ENCODE peak calls at places on chromosomes 11 and 22, in five cellular contexts. N is cardiac muscle cell, F is kidney epithelial cell, D is ovary, R is GM23338. I is an unnamed sample.

GRCh38 chr11:3637201-3637600 is 4.6 kb downstream of the ART5 start:
- DNase-seq in N (no peak), F (no peak), D (no peak), R (no peak), I (no peak)

GRCh38 chr11:100677796-100678195 is 9.3 kb upstream of the ARHGAP42 start:
- DNase-seq in N (no peak), F (no peak), D (no peak), R (no peak), I (no peak)

GRCh38 chr22:44131989-44132685 is 48.6 kb upstream of the PARVG start:
- DNase-seq in N (no peak), F (no peak), D (no peak), R (no peak), I (no peak)

GRCh38 chr11:8242480-8243280 is 21.0 kb downstream of the LMO1 start:
- DNase-seq in N (no peak), F (no peak), D (no peak), R (peak; percentile 62), I (no peak)

GRCh38 chr22:20885017-20885556 is 26.3 kb downstream of the SNAP29 start:
- DNase-seq in N (no peak), F (no peak), D (no peak), R (no peak), I (no peak)

GRCh38 chr22:49429066-49429465 is 398.6 kb downstream of the BRD1 start:
- DNase-seq in N (no peak), F (no peak), D (no peak), R (no peak), I (no peak)

GRCh38 chr22:50141891-50142363 is 28.6 kb upstream of the PANX2 start:
- DNase-seq in N (peak; percentile 53), F (no peak), D (no peak), R (peak; percentile 76), I (no peak)

GRCh38 chr22:30609260-30610185 is 2.5 kb downstream of the TCN2 start:
- DNase-seq in N (no peak), F (peak; percentile 81), D (peak; percentile 49), R (peak; percentile 15), I (peak; percentile 66)

GRCh38 chr22:22380098-22381030 is 128.2 kb downstream of the ZNF280B start:
- DNase-seq in N (no peak), F (no peak), D (no peak), R (peak; percentile 66), I (no peak)

GRCh38 chr11:87036756-87037449 is 831 bp upstream of the TMEM135 start:
- DNase-seq in N (no peak), F (no peak), D (no peak), R (peak; percentile 45), I (no peak)

GRCh38 chr22:48442663-48443062 is 1385.0 kb downstream of the BRD1 start:
- DNase-seq in N (no peak), F (no peak), D (no peak), R (no peak), I (no peak)

GRCh38 chr11:120547871-120548681 is 36.5 kb downstream of the GRIK4 start:
- DNase-seq in N (peak; percentile 52), F (peak; percentile 93), D (peak; percentile 96), R (peak; percentile 59), I (peak; percentile 90)

GRCh38 chr11:64222651-64223000 is 3.4 kb downstream of the TRPT1 start:
- DNase-seq in N (no peak), F (no peak), D (no peak), R (no peak), I (no peak)

GRCh38 chr11:90288207-90288821 is 65.5 kb upstream of the CHORDC1 start:
- DNase-seq in N (peak; percentile 48), F (no peak), D (no peak), R (peak; percentile 57), I (no peak)

GRCh38 chr11:90286640-90287039 is 63.8 kb upstream of the CHORDC1 start:
- DNase-seq in N (no peak), F (no peak), D (no peak), R (peak; percentile 3), I (no peak)
- TF ChIP-seq CTCF in N (no peak), F (no peak), D (no peak), R (no peak), I (no peak)

DNA sequence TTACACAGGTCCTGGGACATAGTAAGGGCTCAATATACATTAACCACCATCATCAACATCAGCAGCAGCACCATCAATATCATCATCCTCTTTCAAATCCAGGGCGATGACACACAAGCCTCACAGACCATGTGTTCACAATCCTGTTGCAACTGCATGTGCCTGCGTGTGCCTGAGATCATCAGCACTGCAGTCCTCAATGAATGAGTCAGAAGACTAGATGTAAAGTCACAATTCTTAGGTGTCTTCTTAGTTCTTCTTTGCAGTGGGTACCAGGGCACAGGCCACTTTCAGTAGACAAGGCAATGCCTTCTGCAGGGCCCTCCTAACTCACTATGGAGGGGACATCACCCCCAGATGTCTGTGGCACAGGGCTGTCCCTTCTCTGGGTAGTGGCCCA is 111.1 kb downstream of the MYO18B start:
- DNase-seq in N (no peak), F (no peak), D (no peak), R (no peak), I (no peak)
- H3K36me3 ChIP-seq in N (peaks cover 60% of the 10 kb centered on the region), F (no peaks in the 10 kb centered on the region), D (no peaks in the 10 kb centered on the region), R (no peaks in the 10 kb centered on the region), I (no peaks in the 10 kb centered on the region)

GRCh38 chr22:19241593-19241906 is 50.0 kb downstream of the CLTCL1 start:
- DNase-seq in N (no peak), F (no peak), D (no peak), R (no peak), I (no peak)
- H3K4me3 ChIP-seq in N (no peak overlapping the region), F (no peak overlapping the region), D (no peak overlapping the region), R (no peak overlapping the region), I (no peak overlapping the region)

GRCh38 chr22:24367841-24368240 is 59.6 kb upstream of the ADORA2A start:
- DNase-seq in N (no peak), F (no peak), D (no peak), R (no peak), I (no peak)

GRCh38 chr22:24361976-24362646 is 65.3 kb upstream of the ADORA2A start:
- DNase-seq in N (no peak), F (no peak), D (no peak), R (no peak), I (no peak)

GRCh38 chr22:24359452-24360120 is 67.8 kb upstream of the ADORA2A start:
- DNase-seq in N (no peak), F (no peak), D (no peak), R (no peak), I (no peak)

GRCh38 chr22:24358105-24358836 is 69.1 kb upstream of the ADORA2A start:
- DNase-seq in N (no peak), F (no peak), D (no peak), R (no peak), I (no peak)

DNA sequence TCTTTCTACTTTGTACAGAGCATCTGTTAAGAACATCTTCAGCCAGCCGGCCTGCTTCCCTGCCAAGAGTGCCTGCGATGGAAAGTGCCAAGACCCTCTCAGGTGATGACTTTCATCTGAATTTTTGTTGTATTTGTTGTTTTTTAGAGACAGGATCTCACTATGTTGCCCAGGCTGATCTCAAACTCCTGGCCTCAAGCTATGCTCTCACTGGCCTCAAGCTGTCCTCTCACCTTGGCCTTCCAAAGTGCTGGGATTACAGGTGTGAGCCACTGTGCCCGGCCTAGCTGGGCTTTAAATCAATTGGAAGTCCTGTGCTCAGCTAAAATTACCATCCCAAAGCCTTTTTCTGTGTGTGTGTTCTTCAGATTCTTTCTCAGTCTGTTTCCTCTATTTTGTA is 64.2 kb upstream of the ADORA2A start:
- DNase-seq in N (no peak), F (no peak), D (no peak), R (no peak), I (no peak)
- TF ChIP-seq CTCF in N (no peak), F (no peak), D (no peak), R (no peak), I (no peak)

DNA sequence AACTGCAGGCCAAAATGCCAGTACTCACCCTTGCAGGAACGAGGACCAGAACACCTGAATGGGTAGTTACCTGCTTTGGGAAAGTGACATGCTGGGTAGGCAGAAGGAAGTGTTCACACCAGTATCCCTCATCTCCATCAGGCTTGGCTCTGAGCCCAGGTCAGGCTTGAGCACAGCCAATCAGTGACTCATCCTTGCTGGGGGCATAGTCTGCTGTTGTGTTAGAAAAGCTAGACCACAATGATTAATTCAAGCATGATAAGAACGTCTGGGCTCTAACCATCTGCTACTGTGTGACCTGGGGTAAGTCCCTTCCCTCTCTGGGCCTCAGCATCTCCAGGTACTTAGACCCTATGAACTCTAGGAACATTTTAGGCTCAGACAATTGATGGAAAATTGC is 450.4 kb downstream of the MIAT start:
- DNase-seq in N (no peak), F (peak; percentile 99), D (peak; percentile 73), R (no peak), I (peak; percentile 75)
- H3K36me3 ChIP-seq in N (no peaks in the 10 kb centered on the region), F (no peaks in the 10 kb centered on the region), D (no peaks in the 10 kb centered on the region), R (no peaks in the 10 kb centered on the region), I (no peaks in the 10 kb centered on the region)

DNA sequence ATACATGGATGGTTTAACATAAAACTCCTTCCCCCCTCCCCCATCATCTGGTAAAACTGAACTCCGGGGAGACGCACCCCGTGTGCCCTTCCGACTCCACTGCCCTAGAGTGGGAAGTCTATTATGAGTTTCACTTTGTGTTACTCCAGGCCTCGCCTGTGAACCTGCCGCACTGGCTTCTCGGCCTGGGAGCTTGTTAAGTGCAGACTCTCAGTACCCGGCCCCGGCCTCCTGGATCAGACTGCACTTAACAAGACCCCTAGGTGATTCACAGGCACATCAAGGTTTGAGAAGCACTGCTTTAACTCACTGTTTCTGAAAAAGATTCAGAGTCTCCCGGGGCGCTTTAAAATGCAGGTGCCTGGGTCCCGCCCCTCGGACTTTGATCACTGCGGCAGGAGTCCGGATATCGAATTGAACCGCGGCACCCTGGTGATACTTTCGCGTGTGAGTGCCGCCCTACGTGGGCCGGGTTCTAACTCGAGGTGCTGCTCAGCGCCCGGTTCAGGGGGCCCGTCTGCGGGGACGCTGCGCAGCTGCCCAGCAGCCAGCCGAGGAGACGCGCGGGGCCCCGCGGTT is 3.6 kb downstream of the PTGDR2 start:
- DNase-seq in N (peak; percentile 18), F (no peak), D (no peak), R (peak; percentile 61), I (no peak)
- H3K4me3 ChIP-seq in N (no peak overlapping the region), F (no peak overlapping the region), D (no peak overlapping the region), R (peak overlapping the region; percentile 54), I (no peak overlapping the region)